ENCODE peak calls at places on chromosomes 13 and 19, in four cellular contexts. One of them, this sample, is unnamed.

GRCh38 chr13:43030548-43030947 is 7.2 kb downstream of the DNAJC15 start:
- ATAC-seq in sciatic nerve: no peak
- ATAC-seq in activated CD8-positive, alpha-beta memory T cell treated with anti-CD3 and anti-CD28 coated beads, Interleukin-2, amount 10 ng/mL, durations not matched to agents 7 days and 5 days: no peak
- ATAC-seq in memory B cell: peak; percentile 83
- ATAC-seq in this sample: no peak

GRCh38 chr13:39879286-39880035 is 224.0 kb downstream of the COG6 start:
- ATAC-seq in sciatic nerve: no peak
- ATAC-seq in memory B cell: no peak
- ATAC-seq in activated CD8-positive, alpha-beta memory T cell treated with anti-CD3 and anti-CD28 coated beads, Interleukin-2, amount 10 ng/mL, durations not matched to agents 7 days and 5 days: no peak
- ATAC-seq in this sample: peak; percentile 52

GRCh38 chr13:95100525-95101121 is 200.6 kb downstream of the ABCC4 start:
- ATAC-seq in activated CD8-positive, alpha-beta memory T cell treated with anti-CD3 and anti-CD28 coated beads, Interleukin-2, amount 10 ng/mL, durations not matched to agents 7 days and 5 days: no peak
- ATAC-seq in sciatic nerve: no peak
- ATAC-seq in memory B cell: no peak
- ATAC-seq in this sample: no peak

GRCh38 chr13:72920097-72920496 is 138.2 kb downstream of the PIBF1 start:
- ATAC-seq in activated CD8-positive, alpha-beta memory T cell treated with anti-CD3 and anti-CD28 coated beads, Interleukin-2, amount 10 ng/mL, durations not matched to agents 7 days and 5 days: no peak
- ATAC-seq in memory B cell: no peak
- ATAC-seq in sciatic nerve: no peak
- ATAC-seq in this sample: no peak

GRCh38 chr13:95367309-95367843 is 66.1 kb upstream of the ABCC4 start:
- ATAC-seq in memory B cell: no peak
- ATAC-seq in sciatic nerve: no peak
- ATAC-seq in activated CD8-positive, alpha-beta memory T cell treated with anti-CD3 and anti-CD28 coated beads, Interleukin-2, amount 10 ng/mL, durations not matched to agents 7 days and 5 days: no peak
- ATAC-seq in this sample: no peak

GRCh38 chr19:45638930-45639729 is at the start of gene EML2:
- ATAC-seq in activated CD8-positive, alpha-beta memory T cell treated with anti-CD3 and anti-CD28 coated beads, Interleukin-2, amount 10 ng/mL, durations not matched to agents 7 days and 5 days: peak; percentile 32
- ATAC-seq in memory B cell: peak; percentile 11
- ATAC-seq in sciatic nerve: peak; percentile 41
- ATAC-seq in this sample: peak; percentile 30

GRCh38 chr13:20391597-20392452 is 133.8 kb downstream of the CRYL1 start:
- ATAC-seq in memory B cell: no peak
- ATAC-seq in sciatic nerve: no peak
- ATAC-seq in activated CD8-positive, alpha-beta memory T cell treated with anti-CD3 and anti-CD28 coated beads, Interleukin-2, amount 10 ng/mL, durations not matched to agents 7 days and 5 days: peak; percentile 43
- ATAC-seq in this sample: no peak

GRCh38 chr19:21843081-21843480 is 7.1 kb upstream of the ZNF43 start:
- ATAC-seq in sciatic nerve: no peak
- ATAC-seq in activated CD8-positive, alpha-beta memory T cell treated with anti-CD3 and anti-CD28 coated beads, Interleukin-2, amount 10 ng/mL, durations not matched to agents 7 days and 5 days: no peak
- ATAC-seq in memory B cell: no peak
- ATAC-seq in this sample: no peak

This sample was measured in gastroesophageal sphincter.